ENCODE peak calls at places on chromosomes 11 and 22, in seven cellular contexts. One of them, this sample, is unnamed.
A peak's percentile ranks its signal among the peaks of the same experiment; 100 is the strongest.

GRCh38 chr11:119673389-119674336 is 55.3 kb downstream of the NECTIN1 start:
- DNase-seq in GDM1: peak; percentile 38
- DNase-seq in activated CD8-positive, alpha-beta memory T cell treated with anti-CD3 and anti-CD28 coated beads for 4 hours: no peak
- DNase-seq in SHP77 treated with DMSO at 0.1 percent for 48 hours: no peak
- DNase-seq in germinal center: peak; percentile 40
- DNase-seq in naive thymus-derived CD8-positive, alpha-beta T cell: no peak
- DNase-seq in amygdala: no peak
- DNase-seq in this sample: no peak

GRCh38 chr11:109309153-109309552 is 112.8 kb upstream of the C11orf87 start:
- DNase-seq in GDM1: no peak
- DNase-seq in activated CD8-positive, alpha-beta memory T cell treated with anti-CD3 and anti-CD28 coated beads for 4 hours: no peak
- DNase-seq in SHP77 treated with DMSO at 0.1 percent for 48 hours: peak; percentile 81
- DNase-seq in germinal center: no peak
- DNase-seq in naive thymus-derived CD8-positive, alpha-beta T cell: no peak
- DNase-seq in amygdala: no peak
- DNase-seq in this sample: no peak

GRCh38 chr11:116927163-116927772 is 89.8 kb upstream of the APOA1 start:
- DNase-seq in GDM1: no peak
- DNase-seq in activated CD8-positive, alpha-beta memory T cell treated with anti-CD3 and anti-CD28 coated beads for 4 hours: no peak
- DNase-seq in SHP77 treated with DMSO at 0.1 percent for 48 hours: no peak
- DNase-seq in germinal center: peak; percentile 37
- DNase-seq in naive thymus-derived CD8-positive, alpha-beta T cell: peak; percentile 48
- DNase-seq in amygdala: no peak
- DNase-seq in this sample: peak; percentile 17

GRCh38 chr11:119692547-119692834 is 36.5 kb downstream of the NECTIN1 start:
- DNase-seq in GDM1: no peak
- DNase-seq in activated CD8-positive, alpha-beta memory T cell treated with anti-CD3 and anti-CD28 coated beads for 4 hours: no peak
- DNase-seq in SHP77 treated with DMSO at 0.1 percent for 48 hours: no peak
- DNase-seq in germinal center: no peak
- DNase-seq in naive thymus-derived CD8-positive, alpha-beta T cell: no peak
- DNase-seq in amygdala: no peak
- DNase-seq in this sample: no peak

GRCh38 chr22:40753114-40753513 is 66.0 kb downstream of the SLC25A17 start:
- DNase-seq in GDM1: no peak
- DNase-seq in activated CD8-positive, alpha-beta memory T cell treated with anti-CD3 and anti-CD28 coated beads for 4 hours: no peak
- DNase-seq in SHP77 treated with DMSO at 0.1 percent for 48 hours: no peak
- DNase-seq in germinal center: no peak
- DNase-seq in naive thymus-derived CD8-positive, alpha-beta T cell: no peak
- DNase-seq in amygdala: no peak
- DNase-seq in this sample: no peak

GRCh38 chr11:117989351-117990102 is 3.3 kb downstream of the IL10RA start:
- DNase-seq in GDM1: no peak
- DNase-seq in activated CD8-positive, alpha-beta memory T cell treated with anti-CD3 and anti-CD28 coated beads for 4 hours: no peak
- DNase-seq in SHP77 treated with DMSO at 0.1 percent for 48 hours: no peak
- DNase-seq in germinal center: no peak
- DNase-seq in naive thymus-derived CD8-positive, alpha-beta T cell: no peak
- DNase-seq in amygdala: no peak
- DNase-seq in this sample: no peak

GRCh38 chr11:116336540-116336939 is 436.2 kb downstream of the BUD13 start:
- DNase-seq in GDM1: no peak
- DNase-seq in activated CD8-positive, alpha-beta memory T cell treated with anti-CD3 and anti-CD28 coated beads for 4 hours: no peak
- DNase-seq in SHP77 treated with DMSO at 0.1 percent for 48 hours: no peak
- DNase-seq in germinal center: no peak
- DNase-seq in naive thymus-derived CD8-positive, alpha-beta T cell: no peak
- DNase-seq in amygdala: no peak
- DNase-seq in this sample: no peak

GRCh38 chr11:890794-891600 is 19.6 kb downstream of the CHID1 start:
- DNase-seq in GDM1: no peak
- DNase-seq in activated CD8-positive, alpha-beta memory T cell treated with anti-CD3 and anti-CD28 coated beads for 4 hours: no peak
- DNase-seq in SHP77 treated with DMSO at 0.1 percent for 48 hours: no peak
- DNase-seq in germinal center: no peak
- DNase-seq in naive thymus-derived CD8-positive, alpha-beta T cell: no peak
- DNase-seq in amygdala: no peak
- DNase-seq in this sample: no peak

GRCh38 chr22:21714059-21714770 is 21.4 kb downstream of the YPEL1 start:
- DNase-seq in GDM1: no peak
- DNase-seq in activated CD8-positive, alpha-beta memory T cell treated with anti-CD3 and anti-CD28 coated beads for 4 hours: no peak
- DNase-seq in SHP77 treated with DMSO at 0.1 percent for 48 hours: peak; percentile 2
- DNase-seq in germinal center: no peak
- DNase-seq in naive thymus-derived CD8-positive, alpha-beta T cell: no peak
- DNase-seq in amygdala: no peak
- DNase-seq in this sample: no peak

GRCh38 chr11:43837879-43838278 is 42.8 kb upstream of the ALKBH3 start:
- DNase-seq in GDM1: no peak
- DNase-seq in activated CD8-positive, alpha-beta memory T cell treated with anti-CD3 and anti-CD28 coated beads for 4 hours: no peak
- DNase-seq in SHP77 treated with DMSO at 0.1 percent for 48 hours: no peak
- DNase-seq in germinal center: no peak
- DNase-seq in naive thymus-derived CD8-positive, alpha-beta T cell: no peak
- DNase-seq in amygdala: no peak
- DNase-seq in this sample: no peak

GRCh38 chr11:63997801-63998332 is 11.6 kb downstream of the OTUB1 start:
- DNase-seq in GDM1: no peak
- DNase-seq in activated CD8-positive, alpha-beta memory T cell treated with anti-CD3 and anti-CD28 coated beads for 4 hours: no peak
- DNase-seq in SHP77 treated with DMSO at 0.1 percent for 48 hours: no peak
- DNase-seq in germinal center: no peak
- DNase-seq in naive thymus-derived CD8-positive, alpha-beta T cell: no peak
- DNase-seq in amygdala: no peak
- DNase-seq in this sample: no peak